ENCODE peak calls at places on chromosomes 5 and 9, in ten cellular contexts. One of them, this sample, is unnamed.

GRCh38 chr9:76987594-76988200 is 31.8 kb upstream of the FOXB2 start:
- DNase-seq in K562: peak
- DNase-seq in adrenal gland: peak
- DNase-seq in tibial nerve: no peak
- DNase-seq in uterus: peak
- DNase-seq in ovary: no peak
- DNase-seq in body of pancreas: peak
- DNase-seq in sigmoid colon: no peak
- DNase-seq in breast epithelium: no peak
- DNase-seq in A549: peak
- DNase-seq in this sample: no peak

GRCh38 chr5:55622460-55622859 is 87.7 kb upstream of the PLPP1 start:
- DNase-seq in K562: no peak
- DNase-seq in adrenal gland: no peak
- DNase-seq in tibial nerve: no peak
- DNase-seq in uterus: no peak
- DNase-seq in ovary: no peak
- DNase-seq in body of pancreas: no peak
- DNase-seq in sigmoid colon: no peak
- DNase-seq in breast epithelium: no peak
- DNase-seq in A549: no peak
- DNase-seq in this sample: no peak

GRCh38 chr5:16712600-16712999 is 95.8 kb upstream of the RETREG1 start:
- DNase-seq in K562: no peak
- DNase-seq in adrenal gland: no peak
- DNase-seq in tibial nerve: no peak
- DNase-seq in uterus: no peak
- DNase-seq in ovary: no peak
- DNase-seq in body of pancreas: no peak
- DNase-seq in sigmoid colon: no peak
- DNase-seq in breast epithelium: no peak
- DNase-seq in A549: no peak
- DNase-seq in this sample: no peak

GRCh38 chr5:37554403-37554739 is 175.3 kb downstream of the WDR70 start:
- DNase-seq in K562: no peak
- DNase-seq in adrenal gland: no peak
- DNase-seq in tibial nerve: no peak
- DNase-seq in uterus: no peak
- DNase-seq in ovary: no peak
- DNase-seq in body of pancreas: no peak
- DNase-seq in sigmoid colon: no peak
- DNase-seq in breast epithelium: no peak
- DNase-seq in A549: no peak
- DNase-seq in this sample: no peak

GRCh38 chr9:35609001-35609819 is 4.1 kb downstream of the TESK1 start:
- DNase-seq in K562: no peak
- DNase-seq in adrenal gland: no peak
- DNase-seq in tibial nerve: no peak
- DNase-seq in uterus: no peak
- DNase-seq in ovary: no peak
- DNase-seq in body of pancreas: no peak
- DNase-seq in sigmoid colon: peak
- DNase-seq in breast epithelium: no peak
- DNase-seq in A549: no peak
- DNase-seq in this sample: no peak

GRCh38 chr9:73344060-73344459 is 192.4 kb downstream of the ANXA1 start:
- DNase-seq in K562: no peak
- DNase-seq in adrenal gland: no peak
- DNase-seq in tibial nerve: no peak
- DNase-seq in uterus: no peak
- DNase-seq in ovary: no peak
- DNase-seq in body of pancreas: no peak
- DNase-seq in sigmoid colon: no peak
- DNase-seq in breast epithelium: no peak
- DNase-seq in A549: no peak
- DNase-seq in this sample: no peak

GRCh38 chr9:136438909-136439549 is 616 bp downstream of the INPP5E start:
- DNase-seq in K562: peak
- DNase-seq in adrenal gland: no peak
- DNase-seq in tibial nerve: no peak
- DNase-seq in uterus: no peak
- DNase-seq in ovary: peak
- DNase-seq in body of pancreas: peak
- DNase-seq in sigmoid colon: no peak
- DNase-seq in breast epithelium: no peak
- DNase-seq in A549: peak
- DNase-seq in this sample: no peak

GRCh38 chr9:130406278-130406895 is 38.4 kb upstream of the ASS1 start:
- DNase-seq in K562: no peak
- DNase-seq in adrenal gland: no peak
- DNase-seq in tibial nerve: no peak
- DNase-seq in uterus: no peak
- DNase-seq in ovary: no peak
- DNase-seq in body of pancreas: no peak
- DNase-seq in sigmoid colon: no peak
- DNase-seq in breast epithelium: no peak
- DNase-seq in A549: no peak
- DNase-seq in this sample: no peak

GRCh38 chr5:159133041-159133741 is 33.5 kb upstream of the EBF1 start:
- DNase-seq in K562: peak
- DNase-seq in adrenal gland: peak
- DNase-seq in tibial nerve: peak
- DNase-seq in uterus: peak
- DNase-seq in ovary: no peak
- DNase-seq in body of pancreas: no peak
- DNase-seq in sigmoid colon: no peak
- DNase-seq in breast epithelium: no peak
- DNase-seq in A549: peak
- DNase-seq in this sample: no peak

GRCh38 chr9:15377625-15378252 is 44.9 kb upstream of the SNAPC3 start:
- DNase-seq in K562: no peak
- DNase-seq in adrenal gland: no peak
- DNase-seq in tibial nerve: no peak
- DNase-seq in uterus: no peak
- DNase-seq in ovary: no peak
- DNase-seq in body of pancreas: no peak
- DNase-seq in sigmoid colon: no peak
- DNase-seq in breast epithelium: no peak
- DNase-seq in A549: no peak
- DNase-seq in this sample: no peak

GRCh38 chr9:132078369-132079356 is 1.0 kb downstream of the MED27 start:
- DNase-seq in K562: peak
- DNase-seq in adrenal gland: peak
- DNase-seq in tibial nerve: peak
- DNase-seq in uterus: no peak
- DNase-seq in ovary: peak
- DNase-seq in body of pancreas: peak
- DNase-seq in sigmoid colon: peak
- DNase-seq in breast epithelium: no peak
- DNase-seq in A549: peak
- DNase-seq in this sample: no peak

GRCh38 chr9:123710299-123710698 is 219.6 kb downstream of the DENND1A start:
- DNase-seq in K562: no peak
- DNase-seq in adrenal gland: peak
- DNase-seq in tibial nerve: no peak
- DNase-seq in uterus: no peak
- DNase-seq in ovary: no peak
- DNase-seq in body of pancreas: no peak
- DNase-seq in sigmoid colon: no peak
- DNase-seq in breast epithelium: no peak
- DNase-seq in A549: peak
- DNase-seq in this sample: no peak

GRCh38 chr5:111068208-111068607 is 3.3 kb upstream of the TSLP start:
- DNase-seq in K562: no peak
- DNase-seq in adrenal gland: no peak
- DNase-seq in tibial nerve: no peak
- DNase-seq in uterus: no peak
- DNase-seq in ovary: no peak
- DNase-seq in body of pancreas: no peak
- DNase-seq in sigmoid colon: no peak
- DNase-seq in breast epithelium: no peak
- DNase-seq in A549: no peak
- DNase-seq in this sample: no peak

DNA sequence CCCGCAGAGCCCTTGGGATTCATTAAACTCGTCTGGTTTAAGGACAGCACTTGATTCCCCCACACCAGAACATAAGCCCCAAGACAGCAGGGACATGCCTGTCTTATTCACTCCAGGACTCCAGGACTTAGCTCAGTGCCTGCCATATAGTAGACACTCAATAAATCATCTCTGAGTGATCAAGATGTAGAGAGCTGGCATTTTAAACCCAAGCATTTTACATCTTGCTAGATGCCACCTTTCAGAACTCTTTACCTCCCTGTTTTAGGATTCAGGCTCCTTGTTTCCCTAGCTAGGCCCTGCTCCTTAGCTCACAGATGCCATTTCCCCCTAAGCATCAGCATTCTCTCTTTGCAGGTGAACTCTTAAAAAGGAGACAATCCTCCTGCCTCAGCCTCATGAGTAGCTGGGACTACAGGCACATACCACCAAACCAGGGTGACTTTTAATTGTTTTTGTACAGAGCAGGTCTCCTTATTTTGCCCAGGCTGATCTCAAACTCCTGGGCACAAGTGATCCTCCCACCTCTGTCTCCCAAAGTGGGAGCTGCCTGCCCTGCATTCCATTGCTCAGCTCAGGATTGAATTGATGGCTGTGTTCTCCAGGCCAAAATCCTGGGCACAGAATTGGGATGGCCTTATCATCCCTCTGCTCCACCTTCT is 32.0 kb upstream of the CPEB4 start:
- DNase-seq in K562: no peak
- DNase-seq in adrenal gland: no peak
- DNase-seq in tibial nerve: no peak
- DNase-seq in uterus: no peak
- DNase-seq in ovary: no peak
- DNase-seq in body of pancreas: no peak
- DNase-seq in sigmoid colon: no peak
- DNase-seq in breast epithelium: no peak
- DNase-seq in A549: no peak
- DNase-seq in this sample: no peak
- TF ChIP-seq POLR2A in K562: no peak
- TF ChIP-seq POLR2A in adrenal gland: no peak
- TF ChIP-seq POLR2A in tibial nerve: no peak
- TF ChIP-seq POLR2A in uterus: no peak
- TF ChIP-seq POLR2A in ovary: no peak
- TF ChIP-seq POLR2A in body of pancreas: no peak
- TF ChIP-seq POLR2A in sigmoid colon: no peak
- TF ChIP-seq POLR2A in breast epithelium: no peak
- TF ChIP-seq POLR2A in A549: no peak
- TF ChIP-seq POLR2A in this sample: no peak

DNA sequence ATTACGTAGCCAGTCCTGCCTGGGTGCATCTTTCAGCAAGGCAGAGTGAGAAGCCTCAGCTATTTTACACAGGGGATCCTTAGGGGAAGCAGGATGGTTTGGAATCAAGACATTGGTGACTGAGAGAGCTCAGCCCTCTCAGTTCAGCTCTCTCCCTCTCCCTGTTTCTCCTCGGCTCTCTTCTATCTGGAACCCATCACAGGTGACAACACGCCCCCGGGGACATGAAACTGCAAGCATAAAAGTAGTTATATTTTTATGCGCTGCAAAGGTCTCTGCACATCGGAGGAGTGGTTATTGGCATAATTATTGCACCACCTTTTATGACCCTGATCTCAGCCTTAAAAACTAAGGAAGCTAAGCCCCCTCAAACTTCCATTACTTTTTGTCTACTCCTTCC is 14.2 kb downstream of the TMOD1 start:
- DNase-seq in K562: no peak
- DNase-seq in adrenal gland: no peak
- DNase-seq in tibial nerve: no peak
- DNase-seq in uterus: no peak
- DNase-seq in ovary: no peak
- DNase-seq in body of pancreas: no peak
- DNase-seq in sigmoid colon: no peak
- DNase-seq in breast epithelium: no peak
- DNase-seq in A549: no peak
- DNase-seq in this sample: no peak
- TF ChIP-seq CTCF in K562: no peak
- TF ChIP-seq CTCF in adrenal gland: no peak
- TF ChIP-seq CTCF in tibial nerve: no peak
- TF ChIP-seq CTCF in uterus: no peak
- TF ChIP-seq CTCF in ovary: no peak
- TF ChIP-seq CTCF in body of pancreas: no peak
- TF ChIP-seq CTCF in sigmoid colon: no peak
- TF ChIP-seq CTCF in breast epithelium: no peak
- TF ChIP-seq CTCF in A549: no peak
- TF ChIP-seq CTCF in this sample: no peak

GRCh38 chr5:34503379-34504346 is 152.5 kb upstream of the RAI14 start:
- DNase-seq in K562: no peak
- DNase-seq in adrenal gland: peak
- DNase-seq in tibial nerve: no peak
- DNase-seq in uterus: no peak
- DNase-seq in ovary: no peak
- DNase-seq in body of pancreas: no peak
- DNase-seq in sigmoid colon: no peak
- DNase-seq in breast epithelium: peak
- DNase-seq in A549: no peak
- DNase-seq in this sample: no peak
- H3K27ac ChIP-seq in K562: no peak
- H3K27ac ChIP-seq in adrenal gland: peak
- H3K27ac ChIP-seq in tibial nerve: peak
- H3K27ac ChIP-seq in uterus: peak
- H3K27ac ChIP-seq in ovary: no peak
- H3K27ac ChIP-seq in body of pancreas: peak
- H3K27ac ChIP-seq in sigmoid colon: peak
- H3K27ac ChIP-seq in breast epithelium: peak
- H3K27ac ChIP-seq in A549: no peak
- H3K27ac ChIP-seq in this sample: peak

GRCh38 chr5:88263349-88263748 is 5.3 kb downstream of the TMEM161B start:
- DNase-seq in K562: no peak
- DNase-seq in adrenal gland: no peak
- DNase-seq in tibial nerve: no peak
- DNase-seq in uterus: no peak
- DNase-seq in ovary: no peak
- DNase-seq in body of pancreas: no peak
- DNase-seq in sigmoid colon: no peak
- DNase-seq in breast epithelium: no peak
- DNase-seq in A549: no peak
- DNase-seq in this sample: no peak

GRCh38 chr5:88268414-88269184 is at the start of gene TMEM161B:
- DNase-seq in K562: peak
- DNase-seq in adrenal gland: peak
- DNase-seq in tibial nerve: peak
- DNase-seq in uterus: peak
- DNase-seq in ovary: peak
- DNase-seq in body of pancreas: peak
- DNase-seq in sigmoid colon: peak
- DNase-seq in breast epithelium: peak
- DNase-seq in A549: peak
- DNase-seq in this sample: peak

DNA sequence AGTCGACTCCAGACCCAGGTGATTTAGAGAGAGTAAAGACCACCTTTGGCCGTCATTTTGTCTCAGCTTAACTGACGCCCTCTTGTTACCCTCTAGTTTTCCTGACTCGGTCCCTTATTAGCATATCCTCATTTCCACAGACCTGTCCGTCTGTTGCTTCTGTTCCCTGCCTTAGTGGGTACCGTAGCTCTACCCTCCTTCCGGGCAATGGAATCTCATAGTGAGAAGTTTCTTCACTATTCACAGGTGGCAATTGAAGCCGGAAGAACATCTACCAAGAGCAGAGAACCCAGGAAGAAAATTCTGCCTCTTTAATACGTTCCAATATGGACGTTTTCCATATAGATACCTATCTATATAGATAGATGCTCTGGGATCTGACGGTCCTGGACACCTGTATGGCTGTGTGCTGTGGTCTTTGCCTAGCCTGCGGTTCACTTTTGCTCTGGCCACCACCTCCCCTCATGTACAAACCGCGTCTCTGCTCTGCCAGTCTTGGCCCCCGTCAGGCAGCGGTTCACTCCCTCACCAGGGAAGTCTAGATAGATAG is 652 bp upstream of the TMEM161B start:
- DNase-seq in K562: peak
- DNase-seq in adrenal gland: peak
- DNase-seq in tibial nerve: no peak
- DNase-seq in uterus: no peak
- DNase-seq in ovary: no peak
- DNase-seq in body of pancreas: peak
- DNase-seq in sigmoid colon: no peak
- DNase-seq in breast epithelium: no peak
- DNase-seq in A549: peak
- DNase-seq in this sample: no peak
- TF ChIP-seq POLR2A in K562: no peak
- TF ChIP-seq POLR2A in adrenal gland: no peak
- TF ChIP-seq POLR2A in tibial nerve: no peak
- TF ChIP-seq POLR2A in uterus: no peak
- TF ChIP-seq POLR2A in ovary: no peak
- TF ChIP-seq POLR2A in body of pancreas: no peak
- TF ChIP-seq POLR2A in sigmoid colon: no peak
- TF ChIP-seq POLR2A in breast epithelium: no peak
- TF ChIP-seq POLR2A in A549: no peak
- TF ChIP-seq POLR2A in this sample: no peak